ENCODE peak calls at places on chromosomes 4 and X, in seven cellular contexts. One of them, this sample, is unnamed. For H3K27me3, the result is how much of the 10 kb centered on the place peaks cover.

GRCh38 chrX:22234380-22234779 is 38.3 kb upstream of the CBLL2 start:
- DNase-seq in WERI-Rb-1: peak
- DNase-seq in CD8-positive, alpha-beta T cell: no peak
- DNase-seq in upper lobe of right lung: no peak
- DNase-seq in SJSA1: no peak
- DNase-seq in keratinocyte: no peak
- DNase-seq in GM23248: no peak
- DNase-seq in this sample: no peak

GRCh38 chrX:16125520-16126149 is 2.3 kb downstream of the GRPR start:
- DNase-seq in SJSA1: no peak
- DNase-seq in keratinocyte: no peak
- DNase-seq in upper lobe of right lung: no peak
- DNase-seq in WERI-Rb-1: no peak
- DNase-seq in CD8-positive, alpha-beta T cell: no peak
- DNase-seq in GM23248: no peak
- DNase-seq in this sample: no peak

GRCh38 chr4:104146048-104146447 is 348.6 kb downstream of the CXXC4 start:
- DNase-seq in keratinocyte: no peak
- DNase-seq in GM23248: no peak
- DNase-seq in upper lobe of right lung: no peak
- DNase-seq in SJSA1: no peak
- DNase-seq in WERI-Rb-1: no peak
- DNase-seq in CD8-positive, alpha-beta T cell: no peak
- DNase-seq in this sample: no peak

GRCh38 chr4:3254302-3255131 is 5.6 kb downstream of the MSANTD1 start:
- DNase-seq in SJSA1: peak
- DNase-seq in WERI-Rb-1: no peak
- DNase-seq in GM23248: no peak
- DNase-seq in keratinocyte: no peak
- DNase-seq in upper lobe of right lung: peak
- DNase-seq in CD8-positive, alpha-beta T cell: no peak
- DNase-seq in this sample: peak

GRCh38 chr4:89305712-89306437 is 1.7 kb downstream of the GPRIN3 start:
- DNase-seq in upper lobe of right lung: no peak
- DNase-seq in SJSA1: no peak
- DNase-seq in CD8-positive, alpha-beta T cell: no peak
- DNase-seq in keratinocyte: no peak
- DNase-seq in WERI-Rb-1: no peak
- DNase-seq in GM23248: peak
- DNase-seq in this sample: no peak

GRCh38 chrX:150547511-150548115 is 20.8 kb upstream of the MTM1 start:
- DNase-seq in GM23248: peak
- DNase-seq in WERI-Rb-1: peak
- DNase-seq in keratinocyte: no peak
- DNase-seq in CD8-positive, alpha-beta T cell: no peak
- DNase-seq in SJSA1: peak
- DNase-seq in upper lobe of right lung: peak
- DNase-seq in this sample: peak

GRCh38 chr4:4872148-4872903 is 12.9 kb downstream of the MSX1 start:
- DNase-seq in CD8-positive, alpha-beta T cell: no peak
- DNase-seq in keratinocyte: no peak
- DNase-seq in SJSA1: no peak
- DNase-seq in upper lobe of right lung: no peak
- DNase-seq in WERI-Rb-1: peak
- DNase-seq in GM23248: no peak
- DNase-seq in this sample: peak

GRCh38 chr4:74531952-74532794 is 87.2 kb downstream of the AREG start:
- DNase-seq in GM23248: peak
- DNase-seq in WERI-Rb-1: peak
- DNase-seq in CD8-positive, alpha-beta T cell: no peak
- DNase-seq in SJSA1: peak
- DNase-seq in keratinocyte: no peak
- DNase-seq in upper lobe of right lung: no peak
- DNase-seq in this sample: peak

GRCh38 chrX:8738588-8739189 is 6.8 kb upstream of the ANOS1 start:
- DNase-seq in upper lobe of right lung: no peak
- DNase-seq in SJSA1: no peak
- DNase-seq in WERI-Rb-1: peak
- DNase-seq in keratinocyte: no peak
- DNase-seq in CD8-positive, alpha-beta T cell: no peak
- DNase-seq in GM23248: peak
- DNase-seq in this sample: peak

GRCh38 chrX:75303795-75304194 is 29.9 kb downstream of the UPRT start:
- DNase-seq in WERI-Rb-1: no peak
- DNase-seq in upper lobe of right lung: no peak
- DNase-seq in SJSA1: no peak
- DNase-seq in keratinocyte: no peak
- DNase-seq in CD8-positive, alpha-beta T cell: no peak
- DNase-seq in GM23248: peak
- DNase-seq in this sample: no peak

GRCh38 chr4:121900132-121900983 is 30.1 kb upstream of the BBS7 start:
- DNase-seq in SJSA1: no peak
- DNase-seq in CD8-positive, alpha-beta T cell: peak
- DNase-seq in upper lobe of right lung: no peak
- DNase-seq in WERI-Rb-1: peak
- DNase-seq in keratinocyte: no peak
- DNase-seq in GM23248: peak
- DNase-seq in this sample: peak

GRCh38 chr4:83831588-83831987 is 295.7 kb downstream of the GPAT3 start:
- DNase-seq in keratinocyte: no peak
- DNase-seq in SJSA1: no peak
- DNase-seq in upper lobe of right lung: no peak
- DNase-seq in GM23248: peak
- DNase-seq in CD8-positive, alpha-beta T cell: no peak
- DNase-seq in WERI-Rb-1: no peak
- DNase-seq in this sample: no peak

GRCh38 chr4:15649914-15650545 is 5.1 kb downstream of the FBXL5 start:
- DNase-seq in SJSA1: peak
- DNase-seq in upper lobe of right lung: no peak
- DNase-seq in GM23248: peak
- DNase-seq in WERI-Rb-1: peak
- DNase-seq in keratinocyte: no peak
- DNase-seq in CD8-positive, alpha-beta T cell: peak
- DNase-seq in this sample: peak

GRCh38 chr4:100295792-100296191 is 105.5 kb upstream of the DDIT4L start:
- DNase-seq in CD8-positive, alpha-beta T cell: no peak
- DNase-seq in keratinocyte: no peak
- DNase-seq in upper lobe of right lung: no peak
- DNase-seq in WERI-Rb-1: no peak
- DNase-seq in SJSA1: no peak
- DNase-seq in GM23248: peak
- DNase-seq in this sample: no peak

GRCh38 chrX:80876877-80877276 is 67.2 kb upstream of the BRWD3 start:
- DNase-seq in keratinocyte: no peak
- DNase-seq in SJSA1: no peak
- DNase-seq in CD8-positive, alpha-beta T cell: no peak
- DNase-seq in upper lobe of right lung: no peak
- DNase-seq in WERI-Rb-1: no peak
- DNase-seq in GM23248: peak
- DNase-seq in this sample: peak

GRCh38 chrX:31136144-31136572 is 64.3 kb upstream of the FTHL17 start:
- DNase-seq in SJSA1: no peak
- DNase-seq in upper lobe of right lung: no peak
- DNase-seq in keratinocyte: no peak
- DNase-seq in GM23248: no peak
- DNase-seq in WERI-Rb-1: no peak
- DNase-seq in CD8-positive, alpha-beta T cell: no peak
- DNase-seq in this sample: no peak

GRCh38 chr4:121668368-121669162 is 28.2 kb downstream of the ANXA5 start:
- DNase-seq in WERI-Rb-1: no peak
- DNase-seq in GM23248: peak
- DNase-seq in CD8-positive, alpha-beta T cell: no peak
- DNase-seq in keratinocyte: no peak
- DNase-seq in upper lobe of right lung: no peak
- DNase-seq in SJSA1: peak
- DNase-seq in this sample: no peak

GRCh38 chr4:48033825-48034413 is 17.3 kb downstream of the NIPAL1 start:
- DNase-seq in SJSA1: peak
- DNase-seq in WERI-Rb-1: peak
- DNase-seq in upper lobe of right lung: no peak
- DNase-seq in CD8-positive, alpha-beta T cell: peak
- DNase-seq in GM23248: peak
- DNase-seq in keratinocyte: peak
- DNase-seq in this sample: peak

GRCh38 chr4:180766903-180767302 is 1476.3 kb upstream of the TENM3 start:
- DNase-seq in keratinocyte: no peak
- DNase-seq in CD8-positive, alpha-beta T cell: no peak
- DNase-seq in GM23248: no peak
- DNase-seq in SJSA1: no peak
- DNase-seq in upper lobe of right lung: no peak
- DNase-seq in WERI-Rb-1: no peak
- DNase-seq in this sample: no peak
- H3K4me3 ChIP-seq in keratinocyte: no peak
- H3K4me3 ChIP-seq in CD8-positive, alpha-beta T cell: no peak
- H3K4me3 ChIP-seq in GM23248: no peak
- H3K4me3 ChIP-seq in SJSA1: no peak
- H3K4me3 ChIP-seq in upper lobe of right lung: no peak
- H3K4me3 ChIP-seq in WERI-Rb-1: no peak
- H3K4me3 ChIP-seq in this sample: no peak

GRCh38 chr4:1474126-1475090 is 68.2 kb upstream of the NKX1-1 start:
- DNase-seq in CD8-positive, alpha-beta T cell: no peak
- DNase-seq in upper lobe of right lung: peak
- DNase-seq in keratinocyte: no peak
- DNase-seq in SJSA1: peak
- DNase-seq in GM23248: no peak
- DNase-seq in WERI-Rb-1: no peak
- DNase-seq in this sample: peak
- H3K27me3 ChIP-seq in CD8-positive, alpha-beta T cell: under half
- H3K27me3 ChIP-seq in upper lobe of right lung: under half
- H3K27me3 ChIP-seq in keratinocyte: under half
- H3K27me3 ChIP-seq in SJSA1: under half
- H3K27me3 ChIP-seq in GM23248: under half
- H3K27me3 ChIP-seq in WERI-Rb-1: under half
- H3K27me3 ChIP-seq in this sample: under half

DNA sequence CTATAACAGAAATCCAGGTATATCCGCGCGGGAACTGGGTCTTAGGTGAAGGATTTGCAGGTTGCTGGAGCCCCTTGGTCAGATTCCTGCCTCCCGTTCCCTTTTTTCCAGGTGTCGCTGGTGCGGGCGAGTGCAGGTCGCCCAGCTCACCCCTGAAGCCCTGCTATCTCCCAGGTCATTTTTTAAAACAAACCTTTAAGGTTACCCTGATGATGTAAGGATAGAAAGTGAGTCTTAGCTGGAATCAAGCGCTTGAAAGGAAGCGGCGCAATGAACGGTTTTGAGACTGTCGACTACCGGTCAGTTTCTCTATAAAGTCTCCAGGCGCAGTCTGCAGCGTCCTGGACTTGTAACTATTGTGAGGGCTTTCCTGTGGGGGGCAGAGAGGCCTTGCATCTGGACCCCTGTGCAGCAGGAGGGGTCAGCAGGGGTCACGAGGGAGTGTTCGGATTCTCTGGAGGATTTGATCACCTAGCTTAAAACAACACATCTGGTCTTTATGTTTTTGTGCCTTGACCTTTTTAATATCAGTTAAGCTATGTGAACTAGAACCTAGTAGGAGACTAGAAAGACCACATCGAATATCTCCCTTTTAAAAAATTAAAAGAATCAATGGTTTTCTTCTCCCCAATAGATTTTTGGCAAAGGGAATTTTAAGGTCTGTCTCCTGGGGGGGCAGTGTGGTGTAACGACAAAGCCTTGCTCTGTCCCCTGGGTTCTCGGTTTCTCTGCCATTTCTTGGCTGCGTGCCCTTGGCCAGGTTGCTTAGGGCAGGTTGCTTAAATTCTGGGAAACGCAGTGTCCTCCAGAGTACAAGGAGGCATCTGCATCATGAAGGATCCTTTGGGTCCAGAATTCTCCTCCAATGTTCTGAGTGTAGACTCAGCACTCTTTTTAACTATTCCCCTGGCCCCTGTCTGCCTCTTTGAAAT is 1.7 kb downstream of the KIT start:
- DNase-seq in SJSA1: no peak
- DNase-seq in WERI-Rb-1: no peak
- DNase-seq in GM23248: no peak
- DNase-seq in CD8-positive, alpha-beta T cell: no peak
- DNase-seq in upper lobe of right lung: no peak
- DNase-seq in keratinocyte: no peak
- DNase-seq in this sample: peak
- H3K4me3 ChIP-seq in SJSA1: no peak
- H3K4me3 ChIP-seq in WERI-Rb-1: peak
- H3K4me3 ChIP-seq in GM23248: peak
- H3K4me3 ChIP-seq in CD8-positive, alpha-beta T cell: peak
- H3K4me3 ChIP-seq in upper lobe of right lung: peak
- H3K4me3 ChIP-seq in keratinocyte: no peak
- H3K4me3 ChIP-seq in this sample: peak

GRCh38 chrX:14409341-14409740 is 120.0 kb upstream of the GLRA2 start:
- DNase-seq in upper lobe of right lung: no peak
- DNase-seq in GM23248: peak
- DNase-seq in CD8-positive, alpha-beta T cell: no peak
- DNase-seq in SJSA1: no peak
- DNase-seq in WERI-Rb-1: no peak
- DNase-seq in keratinocyte: peak
- DNase-seq in this sample: no peak
- H3K27me3 ChIP-seq in upper lobe of right lung: under half
- H3K27me3 ChIP-seq in GM23248: under half
- H3K27me3 ChIP-seq in CD8-positive, alpha-beta T cell: under half
- H3K27me3 ChIP-seq in SJSA1: under half
- H3K27me3 ChIP-seq in WERI-Rb-1: under half
- H3K27me3 ChIP-seq in keratinocyte: under half
- H3K27me3 ChIP-seq in this sample: under half

GRCh38 chr4:77203380-77204197 is 46.6 kb downstream of the CCNG2 start:
- DNase-seq in keratinocyte: peak
- DNase-seq in WERI-Rb-1: peak
- DNase-seq in GM23248: peak
- DNase-seq in upper lobe of right lung: no peak
- DNase-seq in CD8-positive, alpha-beta T cell: peak
- DNase-seq in SJSA1: peak
- DNase-seq in this sample: peak

GRCh38 chr4:77201857-77202256 is 44.9 kb downstream of the CCNG2 start:
- DNase-seq in SJSA1: no peak
- DNase-seq in CD8-positive, alpha-beta T cell: no peak
- DNase-seq in upper lobe of right lung: no peak
- DNase-seq in WERI-Rb-1: no peak
- DNase-seq in GM23248: peak
- DNase-seq in keratinocyte: peak
- DNase-seq in this sample: no peak

GRCh38 chr4:77201343-77201742 is 44.3 kb downstream of the CCNG2 start:
- DNase-seq in CD8-positive, alpha-beta T cell: no peak
- DNase-seq in WERI-Rb-1: no peak
- DNase-seq in GM23248: peak
- DNase-seq in keratinocyte: peak
- DNase-seq in upper lobe of right lung: no peak
- DNase-seq in SJSA1: no peak
- DNase-seq in this sample: no peak

GRCh38 chr4:77199701-77200100 is 42.7 kb downstream of the CCNG2 start:
- DNase-seq in WERI-Rb-1: no peak
- DNase-seq in keratinocyte: no peak
- DNase-seq in GM23248: no peak
- DNase-seq in SJSA1: no peak
- DNase-seq in upper lobe of right lung: no peak
- DNase-seq in CD8-positive, alpha-beta T cell: no peak
- DNase-seq in this sample: no peak

DNA sequence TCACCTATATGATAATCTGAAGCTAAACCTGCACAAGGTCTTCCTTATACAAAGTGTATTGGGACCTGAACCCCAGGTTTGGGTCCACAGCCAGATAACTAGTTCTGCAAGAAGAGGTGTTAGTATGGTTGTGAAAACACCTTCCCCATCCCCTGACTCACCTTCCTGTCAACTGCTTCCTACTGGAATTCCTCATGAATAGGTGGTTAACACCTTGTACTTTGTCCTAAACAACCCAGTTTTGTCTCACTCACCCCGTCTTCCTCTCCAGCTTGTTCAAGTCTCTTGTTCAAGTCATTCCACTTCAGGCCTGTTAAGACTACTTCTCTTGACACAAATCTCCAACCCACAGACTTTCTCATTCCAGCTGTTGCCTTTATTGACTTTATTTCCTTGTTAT is 45.5 kb downstream of the CCNG2 start:
- DNase-seq in WERI-Rb-1: no peak
- DNase-seq in keratinocyte: peak
- DNase-seq in GM23248: no peak
- DNase-seq in CD8-positive, alpha-beta T cell: no peak
- DNase-seq in SJSA1: no peak
- DNase-seq in upper lobe of right lung: no peak
- DNase-seq in this sample: no peak
- H3K4me3 ChIP-seq in WERI-Rb-1: no peak
- H3K4me3 ChIP-seq in keratinocyte: no peak
- H3K4me3 ChIP-seq in GM23248: no peak
- H3K4me3 ChIP-seq in CD8-positive, alpha-beta T cell: no peak
- H3K4me3 ChIP-seq in SJSA1: no peak
- H3K4me3 ChIP-seq in upper lobe of right lung: no peak
- H3K4me3 ChIP-seq in this sample: no peak